ENCODE peak calls at places on chromosomes 13 and 19, in four cellular contexts. N is sigmoid colon, G is stomach, A is breast epithelium. I is an unnamed sample.

GRCh38 chr13:44876782-44877324 is 112.4 kb downstream of the NUFIP1 start:
- DNase-seq in N (no peak), G (no peak), A (no peak), I (no peak)

GRCh38 chr19:52963229-52963760 is 614 bp upstream of the ZNF816 start:
- DNase-seq in N (peak; percentile 69), G (no peak), A (no peak), I (no peak)

GRCh38 chr13:40982772-40983171 is 36.3 kb downstream of the ELF1 start:
- DNase-seq in N (no peak), G (no peak), A (no peak), I (no peak)

GRCh38 chr13:59343993-59344780 is 819.5 kb downstream of the DIAPH3 start:
- DNase-seq in N (no peak), G (no peak), A (no peak), I (no peak)

GRCh38 chr13:32861304-32861703 is 154.9 kb upstream of the KL start:
- DNase-seq in N (no peak), G (no peak), A (no peak), I (no peak)

GRCh38 chr13:109272595-109273325 is 513.6 kb downstream of the IRS2 start:
- DNase-seq in N (no peak), G (no peak), A (no peak), I (no peak)

GRCh38 chr19:46716013-46716671 is 772 bp downstream of the PRKD2 start:
- DNase-seq in N (peak; percentile 77), G (peak; percentile 39), A (no peak), I (no peak)

GRCh38 chr19:38539751-38540150 is 78.0 kb downstream of the MAP4K1 start:
- DNase-seq in N (no peak), G (no peak), A (no peak), I (no peak)

GRCh38 chr13:111202149-111202548 is 87.0 kb downstream of the ARHGEF7 start:
- DNase-seq in N (no peak), G (no peak), A (no peak), I (no peak)

DNA sequence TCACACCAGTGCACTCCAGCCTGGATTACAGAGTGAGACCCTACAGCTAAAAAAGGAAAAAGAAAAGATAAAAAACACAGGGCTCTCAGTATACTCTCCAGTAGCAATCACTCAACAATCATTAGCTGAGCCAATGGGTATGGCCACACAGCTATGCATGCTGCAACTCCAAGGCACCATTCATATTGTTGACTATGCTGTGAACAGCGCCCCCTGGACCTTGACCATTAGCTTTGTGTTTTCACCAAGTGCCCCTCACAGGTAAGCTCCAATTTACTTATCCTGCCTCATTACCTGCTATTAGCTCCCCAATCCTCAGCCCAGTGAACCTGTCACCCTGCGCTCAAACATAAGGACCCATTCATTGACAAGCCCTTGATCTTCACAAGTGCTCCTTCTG is 35.8 kb downstream of the ZIC5 start:
- DNase-seq in N (no peak), G (no peak), A (no peak), I (no peak)
- TF ChIP-seq POLR2A in N (no peak), G (no peak), A (no peak), I (no peak)

GRCh38 chr19:4652075-4652474 is 12.8 kb downstream of the TNFAIP8L1 start:
- DNase-seq in N (no peak), G (no peak), A (no peak), I (no peak)
- TF ChIP-seq POLR2AphosphoS5 in N (no peak), G (no peak), A (no peak), I (no peak)

DNA sequence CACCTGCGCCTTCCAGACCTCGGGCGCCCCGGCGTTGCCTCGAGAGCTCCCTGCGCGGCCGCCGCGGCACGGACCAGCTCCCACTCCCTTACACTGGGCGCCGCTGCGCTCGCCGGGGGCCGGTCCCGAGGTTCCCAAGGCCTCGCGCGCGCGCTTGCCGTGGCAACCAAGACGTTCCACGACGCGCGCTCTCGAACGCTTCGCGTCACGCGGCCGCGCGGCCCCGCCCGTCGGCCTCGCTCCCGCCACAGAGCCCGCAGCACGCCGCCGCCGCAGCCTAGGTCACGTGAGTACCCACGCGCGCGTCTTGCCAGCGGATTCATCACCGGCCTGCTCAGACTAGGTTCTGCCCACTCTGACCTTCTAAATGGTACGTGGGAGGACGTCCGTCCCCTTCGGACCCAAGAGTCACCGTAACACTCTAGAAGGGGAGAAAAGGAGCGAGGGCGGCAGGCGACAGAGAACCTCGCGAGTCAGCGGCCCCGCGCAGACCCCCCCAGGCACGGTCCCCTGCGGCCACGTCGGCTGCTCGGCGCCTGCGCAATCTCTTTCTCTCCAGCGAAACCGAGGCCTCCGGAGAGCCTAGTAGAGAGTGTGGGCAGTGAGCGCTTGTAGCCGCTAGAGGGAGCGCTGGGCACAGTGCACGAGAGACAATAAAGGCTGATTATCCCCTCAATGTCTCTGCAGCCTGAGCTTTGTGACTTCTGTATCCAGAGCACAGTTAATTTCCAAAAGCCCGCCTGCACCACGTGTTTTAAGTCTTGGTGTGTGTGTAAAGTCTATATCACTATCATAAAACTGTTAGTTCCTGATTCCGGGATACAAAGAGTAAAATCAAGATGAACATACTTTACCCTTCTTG is at the start of gene SPART:
- DNase-seq in N (peak; percentile 97), G (peak; percentile 93), A (peak; percentile 86), I (peak; percentile 95)
- TF ChIP-seq POLR2A in N (no peak), G (peak; percentile 6), A (peak; percentile 57), I (no peak)

GRCh38 chr13:98651716-98652115 is 74.8 kb upstream of the STK24 start:
- DNase-seq in N (no peak), G (no peak), A (no peak), I (no peak)

GRCh38 chr13:98656223-98656622 is 79.3 kb upstream of the STK24 start:
- DNase-seq in N (no peak), G (no peak), A (no peak), I (no peak)

GRCh38 chr13:98650376-98651107 is 73.6 kb upstream of the STK24 start:
- DNase-seq in N (no peak), G (peak; percentile 86), A (no peak), I (no peak)

GRCh38 chr13:98652721-98653470 is 76.0 kb upstream of the STK24 start:
- DNase-seq in N (no peak), G (no peak), A (no peak), I (no peak)

GRCh38 chr13:98653471-98653985 is 76.6 kb upstream of the STK24 start:
- DNase-seq in N (peak; percentile 90), G (peak; percentile 88), A (peak; percentile 76), I (peak; percentile 87)
- TF ChIP-seq POLR2AphosphoS5 in N (no peak), G (peak; percentile 33), A (peak; percentile 18), I (no peak)

DNA sequence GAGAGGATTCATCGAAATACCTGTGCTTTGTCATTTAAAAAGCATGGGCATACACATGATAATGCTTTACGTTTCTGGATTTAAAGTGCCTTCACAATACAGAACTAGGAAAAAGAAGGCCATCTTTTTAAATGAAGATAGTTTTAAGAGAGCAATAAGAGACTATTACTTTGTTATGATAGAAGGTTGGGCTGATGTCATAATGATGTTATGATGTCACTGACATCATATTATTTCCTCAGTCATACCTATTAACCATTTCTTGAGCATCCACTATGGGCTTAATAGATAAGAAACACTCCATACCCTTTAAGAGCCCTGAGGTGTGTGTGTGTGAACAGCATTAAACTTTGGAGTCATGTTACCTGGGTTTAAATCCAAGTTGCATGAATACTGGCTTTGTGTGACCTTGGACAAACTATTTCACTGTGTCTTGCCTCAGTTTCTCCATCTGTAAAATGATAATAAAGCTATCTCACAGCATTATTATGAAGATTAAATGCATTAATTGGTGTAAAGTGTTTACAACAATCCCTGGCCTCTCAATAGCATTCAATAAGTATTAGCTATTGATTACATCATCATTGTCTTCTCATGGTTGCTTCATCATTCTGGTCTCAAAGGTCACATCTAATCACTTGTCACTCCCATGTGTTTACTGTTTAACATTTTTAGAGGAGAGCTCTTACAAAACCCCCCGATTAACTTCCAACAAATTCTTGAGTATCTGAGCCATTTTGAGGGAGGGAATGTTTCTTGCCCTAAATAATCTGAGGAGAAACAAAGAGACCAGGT is 11.1 kb downstream of the ZNF181 start:
- DNase-seq in N (no peak), G (no peak), A (no peak), I (no peak)
- TF ChIP-seq POLR2A in N (no peak), G (no peak), A (no peak), I (no peak)

GRCh38 chr19:45451181-45451849 is 16.5 kb upstream of the FOSB start:
- DNase-seq in N (peak; percentile 83), G (peak; percentile 33), A (no peak), I (no peak)

GRCh38 chr19:45446944-45447343 is 20.9 kb upstream of the FOSB start:
- DNase-seq in N (no peak), G (no peak), A (no peak), I (peak; percentile 93)

GRCh38 chr19:45448425-45448756 is 19.4 kb upstream of the FOSB start:
- DNase-seq in N (no peak), G (no peak), A (no peak), I (no peak)

GRCh38 chr19:45450042-45450380 is 17.8 kb upstream of the FOSB start:
- DNase-seq in N (no peak), G (no peak), A (no peak), I (no peak)

GRCh38 chr19:45448887-45449299 is 18.9 kb upstream of the FOSB start:
- DNase-seq in N (no peak), G (no peak), A (no peak), I (no peak)
- TF ChIP-seq POLR2AphosphoS5 in N (no peak), G (no peak), A (no peak), I (no peak)

GRCh38 chr19:1406818-1407661 is at the start of gene DAZAP1:
- DNase-seq in N (peak; percentile 99), G (peak; percentile 100), A (peak; percentile 100), I (peak; percentile 99)
- TF ChIP-seq POLR2A in N (no peak), G (no peak), A (no peak), I (no peak)

GRCh38 chr19:35054626-35055025 is 13.1 kb downstream of the HPN start:
- DNase-seq in N (no peak), G (no peak), A (no peak), I (no peak)

GRCh38 chr19:35052599-35053190 is 11.2 kb downstream of the HPN start:
- DNase-seq in N (no peak), G (no peak), A (no peak), I (no peak)

GRCh38 chr19:35053667-35054293 is 12.3 kb downstream of the HPN start:
- DNase-seq in N (no peak), G (no peak), A (no peak), I (no peak)

GRCh38 chr19:35049456-35049855 is 7.9 kb downstream of the HPN start:
- DNase-seq in N (no peak), G (no peak), A (no peak), I (no peak)

DNA sequence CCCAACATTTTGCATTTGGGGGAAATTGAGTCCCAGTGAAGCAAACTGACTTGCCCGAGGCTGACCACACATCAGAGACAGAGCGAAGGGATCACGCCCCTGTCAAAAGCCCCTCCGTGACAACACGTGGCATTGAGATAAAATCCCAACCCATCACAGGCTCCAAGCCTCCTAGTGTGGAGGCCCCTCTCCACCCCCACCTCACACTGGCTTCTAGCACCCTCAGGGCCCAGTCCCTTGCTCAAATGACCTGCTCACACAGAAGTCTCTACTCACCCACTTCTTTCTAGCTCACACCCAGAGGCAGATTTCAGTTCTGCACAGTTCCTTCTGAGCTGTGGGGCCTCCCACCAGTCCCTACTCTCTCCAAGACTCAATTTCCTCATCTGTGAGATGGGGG is 10.3 kb downstream of the HPN start:
- DNase-seq in N (no peak), G (no peak), A (no peak), I (no peak)
- TF ChIP-seq POLR2AphosphoS5 in N (no peak), G (no peak), A (no peak), I (no peak)

DNA sequence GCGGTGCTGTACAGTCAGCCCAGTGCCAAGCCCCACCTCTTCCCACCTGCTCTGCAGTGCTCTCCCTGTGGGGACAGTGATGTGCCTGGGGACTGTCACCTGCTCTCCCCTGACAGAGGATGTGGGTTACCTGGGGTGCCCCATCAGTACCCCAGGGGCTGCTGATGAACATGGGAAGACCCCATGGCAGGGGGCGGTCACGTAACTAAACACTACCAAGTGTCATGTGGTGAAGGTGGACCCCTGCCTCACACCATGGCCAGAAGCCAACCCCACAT is 12.7 kb downstream of the KDM4B start:
- DNase-seq in N (no peak), G (no peak), A (no peak), I (no peak)
- TF ChIP-seq POLR2A in N (no peak), G (no peak), A (no peak), I (no peak)